ENCODE peak calls at places on chromosomes 4 and X, in ten cellular contexts. G is iris pigment epithelial cell; C is activated T-helper 1 cell treated with Interleukin-2 at 50 U/mL for 16 hours; P is foreskin fibroblast; F is fibroblast of mammary gland; L is AG10803; K is H1; N is HT-29; Z is T follicular helper cell; H is activated CD8-positive, alpha-beta memory T cell treated with anti-CD3 and anti-CD28 coated beads for 24 hours. M is an unnamed sample.

GRCh38 chr4:166737430-166737829 is 496.9 kb downstream of the SPOCK3 start:
- DNase-seq in G (no peak), C (no peak), P (no peak), F (no peak), L (no peak), K (no peak), N (no peak), Z (no peak), H (no peak), M (no peak)

GRCh38 chrX:81957900-81958545 is 756.1 kb downstream of the SH3BGRL start:
- DNase-seq in G (peak; percentile 9), C (no peak), P (no peak), F (peak; percentile 10), L (no peak), K (no peak), N (peak; percentile 60), Z (no peak), H (no peak), M (peak; percentile 2)

GRCh38 chrX:30212172-30212571 is 3.2 kb upstream of the MAGEB2 start:
- DNase-seq in G (no peak), C (no peak), P (no peak), F (no peak), L (no peak), K (no peak), N (no peak), Z (no peak), H (no peak), M (no peak)

GRCh38 chr4:184787766-184788503 is 37.8 kb downstream of the ACSL1 start:
- DNase-seq in G (no peak), C (no peak), P (no peak), F (no peak), L (no peak), K (no peak), N (no peak), Z (no peak), H (no peak), M (no peak)

GRCh38 chr4:8774071-8774470 is 97.6 kb downstream of the HMX1 start:
- DNase-seq in G (no peak), C (no peak), P (no peak), F (no peak), L (no peak), K (no peak), N (no peak), Z (no peak), H (no peak), M (no peak)

GRCh38 chr4:76539979-76540378 is 105.0 kb downstream of the SHROOM3 start:
- DNase-seq in G (peak; percentile 52), C (no peak), P (no peak), F (no peak), L (peak; percentile 66), K (no peak), N (no peak), Z (no peak), H (no peak), M (peak; percentile 36)

GRCh38 chr4:102317459-102317858 is 27.8 kb downstream of the SLC39A8 start:
- DNase-seq in G (no peak), C (no peak), P (no peak), F (no peak), L (no peak), K (no peak), N (no peak), Z (no peak), H (no peak), M (no peak)

GRCh38 chr4:40309250-40309774 is 25.8 kb upstream of the CHRNA9 start:
- DNase-seq in G (peak; percentile 77), C (peak; percentile 73), P (peak; percentile 64), F (peak; percentile 86), L (peak; percentile 76), K (peak; percentile 95), N (peak; percentile 92), Z (peak; percentile 89), H (peak; percentile 94), M (peak; percentile 89)

GRCh38 chrX:148135738-148136137 is 154.6 kb downstream of the FMR1NB start:
- DNase-seq in G (peak; percentile 0), C (no peak), P (no peak), F (peak; percentile 45), L (peak; percentile 49), K (no peak), N (no peak), Z (no peak), H (no peak), M (peak; percentile 0)

GRCh38 chr4:80199004-80199579 is 1.8 kb downstream of the PRDM8 start:
- DNase-seq in G (no peak), C (no peak), P (no peak), F (no peak), L (no peak), K (no peak), N (no peak), Z (no peak), H (no peak), M (no peak)

GRCh38 chrX:6052111-6052745 is 176.4 kb downstream of the NLGN4X start:
- DNase-seq in G (no peak), C (no peak), P (no peak), F (no peak), L (no peak), K (no peak), N (no peak), Z (no peak), H (no peak), M (no peak)

GRCh38 chr4:31516520-31516919 is 796.4 kb downstream of the PCDH7 start:
- DNase-seq in G (no peak), C (no peak), P (no peak), F (no peak), L (no peak), K (no peak), N (no peak), Z (no peak), H (no peak), M (no peak)

GRCh38 chr4:186762361-186762760 is 38.7 kb upstream of the FAT1 start:
- DNase-seq in G (peak; percentile 44), C (no peak), P (no peak), F (no peak), L (no peak), K (no peak), N (no peak), Z (no peak), H (no peak), M (no peak)

GRCh38 chrX:19666950-19667349 is 151.6 kb upstream of the MAP3K15 start:
- DNase-seq in G (no peak), C (no peak), P (no peak), F (no peak), L (no peak), K (no peak), N (no peak), Z (no peak), H (no peak), M (no peak)

GRCh38 chr4:83269256-83269655 is 15.3 kb downstream of the COQ2 start:
- DNase-seq in G (peak; percentile 35), C (no peak), P (no peak), F (no peak), L (peak; percentile 44), K (no peak), N (no peak), Z (no peak), H (no peak), M (peak; percentile 36)

GRCh38 chr4:148951346-148951745 is 509.1 kb upstream of the NR3C2 start:
- DNase-seq in G (no peak), C (no peak), P (no peak), F (no peak), L (no peak), K (no peak), N (no peak), Z (no peak), H (no peak), M (no peak)

GRCh38 chr4:148834804-148835598 is 392.8 kb upstream of the NR3C2 start:
- DNase-seq in G (peak; percentile 1), C (no peak), P (peak; percentile 17), F (peak; percentile 47), L (peak; percentile 70), K (no peak), N (peak; percentile 30), Z (no peak), H (no peak), M (peak; percentile 44)

GRCh38 chr4:1711055-1711905 is 839 bp downstream of the SLBP start:
- DNase-seq in G (peak; percentile 76), C (no peak), P (peak; percentile 43), F (peak; percentile 59), L (peak; percentile 59), K (no peak), N (peak; percentile 43), Z (peak; percentile 25), H (peak; percentile 79), M (peak; percentile 76)

GRCh38 chr4:158111241-158111640 is 61.6 kb downstream of the GASK1B start:
- DNase-seq in G (peak; percentile 18), C (no peak), P (peak; percentile 48), F (peak; percentile 67), L (no peak), K (no peak), N (no peak), Z (no peak), H (no peak), M (peak; percentile 38)

GRCh38 chr4:40998680-40999358 is 215.5 kb downstream of the APBB2 start:
- DNase-seq in G (peak; percentile 95), C (no peak), P (no peak), F (peak; percentile 40), L (peak; percentile 49), K (no peak), N (peak; percentile 76), Z (no peak), H (no peak), M (peak; percentile 91)

M was measured in choroid plexus epithelial cell.